ENCODE peak calls at places on chromosomes 6 and 20, in four cellular contexts. B is activated T-cell treated with anti-CD3 and anti-CD28 coated beads for 1 hour, S is RWPE1, D is fibroblast of mammary gland. F is an unnamed sample.

GRCh38 chr6:111817451-111818146 is 55.7 kb downstream of the FYN start:
- DNase-seq in D (no peak), B (no peak), S (no peak), F (no peak)

GRCh38 chr20:45833883-45834796 is 541 bp downstream of the SNX21 start:
- DNase-seq in D (peak; percentile 54), S (peak; percentile 89), B (no peak), F (peak; percentile 73)

GRCh38 chr6:16090920-16091319 is 38.0 kb upstream of the MYLIP start:
- DNase-seq in S (no peak), D (no peak), B (no peak), F (no peak)

GRCh38 chr20:56841346-56841908 is 212.3 kb downstream of the TFAP2C start:
- DNase-seq in S (no peak), D (no peak), B (no peak), F (no peak)

GRCh38 chr6:41643899-41644269 is 5.6 kb downstream of the MDFI start:
- DNase-seq in B (no peak), S (no peak), D (no peak), F (no peak)

GRCh38 chr6:23784313-23784919 is 341.6 kb upstream of the NRSN1 start:
- DNase-seq in D (peak; percentile 10), S (no peak), B (no peak), F (peak; percentile 4)

GRCh38 chr6:37874726-37875125 is 55.2 kb downstream of the ZFAND3 start:
- DNase-seq in D (no peak), B (no peak), S (no peak), F (no peak)

GRCh38 chr6:32244946-32245398 is 21.1 kb upstream of the NOTCH4 start:
- DNase-seq in B (peak; percentile 63), S (peak; percentile 93), D (peak; percentile 81), F (peak; percentile 82)

GRCh38 chr20:42441196-42441861 is 748.4 kb downstream of the PTPRT start:
- DNase-seq in D (no peak), B (no peak), S (no peak), F (no peak)

GRCh38 chr6:157139054-157139708 is 184.1 kb downstream of the TMEM242 start:
- DNase-seq in S (no peak), B (no peak), D (no peak), F (no peak)

GRCh38 chr20:44952731-44953130 is 7.5 kb downstream of the TOMM34 start:
- DNase-seq in B (no peak), S (no peak), D (no peak), F (no peak)

GRCh38 chr20:12941025-12941424 is 67.7 kb upstream of the SPTLC3 start:
- DNase-seq in D (peak; percentile 53), B (no peak), S (no peak), F (peak; percentile 26)

GRCh38 chr20:38935285-38935684 is 9.1 kb downstream of the FAM83D start:
- DNase-seq in B (no peak), D (peak; percentile 44), S (peak; percentile 46), F (peak; percentile 34)

GRCh38 chr6:90078513-90079289 is 184.4 kb downstream of the GJA10 start:
- DNase-seq in S (no peak), B (no peak), D (peak; percentile 11), F (peak; percentile 11)

GRCh38 chr20:32473231-32474008 is 111.7 kb downstream of the NOL4L start:
- DNase-seq in B (no peak), D (no peak), S (no peak), F (no peak)

GRCh38 chr20:20084296-20084752 is 32.0 kb downstream of the CFAP61 start:
- DNase-seq in B (no peak), S (no peak), D (no peak), F (no peak)

GRCh38 chr6:7004581-7005297 is 103.0 kb upstream of the RREB1 start:
- DNase-seq in S (no peak), B (no peak), D (peak; percentile 78), F (peak; percentile 64)

GRCh38 chr20:53768329-53768728 is 174.7 kb upstream of the ZNF217 start:
- DNase-seq in S (no peak), D (no peak), B (no peak), F (no peak)

GRCh38 chr6:31663961-31664789 is 622 bp downstream of the GPANK1 start:
- DNase-seq in S (peak; percentile 73), B (no peak), D (peak; percentile 86), F (peak; percentile 80)

GRCh38 chr6:86706449-86706848 is 230.9 kb upstream of the HTR1E start:
- DNase-seq in S (no peak), B (no peak), D (no peak), F (no peak)

GRCh38 chr6:27332692-27333641 is 20.9 kb upstream of the POM121L2 start:
- DNase-seq in S (peak; percentile 76), B (peak; percentile 23), D (peak; percentile 80), F (peak; percentile 43)

GRCh38 chr20:39105551-39105950 is 143.4 kb downstream of the DHX35 start:
- DNase-seq in B (no peak), S (no peak), D (no peak), F (no peak)

GRCh38 chr20:63735859-63736718 is at the start of gene LIME1:
- DNase-seq in B (peak; percentile 60), S (no peak), D (no peak), F (no peak)

GRCh38 chr20:8540466-8540865 is 408.4 kb downstream of the PLCB1 start:
- DNase-seq in S (no peak), B (no peak), D (no peak), F (no peak)

GRCh38 chr20:24690408-24690807 is 221.0 kb downstream of the SYNDIG1 start:
- DNase-seq in S (no peak), D (no peak), B (no peak), F (no peak)

F was measured in fibroblast of villous mesenchyme.